ENCODE peak calls at places on chromosomes 12 and 14, in four cellular contexts. L is breast epithelium, C is testis, Q is body of pancreas. J is an unnamed sample.
A peak's percentile ranks its signal among the peaks of the same experiment; 100 is the strongest.

GRCh38 chr14:94040796-94041195 is 14.7 kb downstream of the OTUB2 start:
- DNase-seq in L (no peak), C (no peak), Q (no peak), J (no peak)

GRCh38 chr12:122872815-122873361 is 23.0 kb downstream of the VPS37B start:
- DNase-seq in L (no peak), C (no peak), Q (peak; percentile 35), J (no peak)

GRCh38 chr12:18355429-18355828 is 94.1 kb downstream of the PIK3C2G start:
- DNase-seq in L (no peak), C (no peak), Q (no peak), J (no peak)

GRCh38 chr12:65490193-65490592 is 211.7 kb downstream of the MSRB3 start:
- DNase-seq in L (no peak), C (no peak), Q (no peak), J (no peak)

GRCh38 chr14:57068511-57068910 is 200.2 kb downstream of the EXOC5 start:
- DNase-seq in L (no peak), C (no peak), Q (no peak), J (no peak)

GRCh38 chr14:37114559-37114958 is 57.8 kb downstream of the SLC25A21 start:
- DNase-seq in L (no peak), C (no peak), Q (no peak), J (no peak)

GRCh38 chr14:35336171-35337073 is 44.2 kb downstream of the PSMA6 start:
- DNase-seq in L (peak; percentile 89), C (peak; percentile 95), Q (peak; percentile 95), J (peak; percentile 98)

GRCh38 chr12:64997858-64998257 is 123.2 kb downstream of the WIF1 start:
- DNase-seq in L (no peak), C (no peak), Q (no peak), J (no peak)

GRCh38 chr14:75242546-75243273 is 35.9 kb upstream of the FOS start:
- DNase-seq in L (no peak), C (peak; percentile 50), Q (no peak), J (no peak)

GRCh38 chr14:66426451-66426850 is 59.7 kb upstream of the CCDC196 start:
- DNase-seq in L (no peak), C (no peak), Q (no peak), J (no peak)

GRCh38 chr14:24252289-24253124 is 10.1 kb upstream of the TINF2 start:
- DNase-seq in L (no peak), C (no peak), Q (no peak), J (no peak)

GRCh38 chr14:65211341-65211987 is 109.1 kb upstream of the MAX start:
- DNase-seq in L (no peak), C (no peak), Q (no peak), J (no peak)

GRCh38 chr12:120546050-120546386 is 11.9 kb downstream of the RNF10 start:
- DNase-seq in L (no peak), C (no peak), Q (no peak), J (no peak)

GRCh38 chr12:7403466-7403865 is 40.5 kb downstream of the CD163L1 start:
- DNase-seq in L (no peak), C (no peak), Q (no peak), J (no peak)

GRCh38 chr14:23171251-23171975 is 12.0 kb downstream of the SLC7A8 start:
- DNase-seq in L (no peak), C (no peak), Q (peak; percentile 31), J (no peak)

GRCh38 chr12:52645120-52645761 is 6.8 kb downstream of the KRT2 start:
- DNase-seq in L (no peak), C (no peak), Q (no peak), J (no peak)

GRCh38 chr14:74290415-74290814 is 12.3 kb downstream of the ABCD4 start:
- DNase-seq in L (no peak), C (no peak), Q (no peak), J (no peak)

GRCh38 chr12:119956047-119956446 is 33.0 kb upstream of the BICDL1 start:
- DNase-seq in L (no peak), C (peak; percentile 22), Q (no peak), J (no peak)

GRCh38 chr14:55807059-55807499 is 227.1 kb downstream of the KTN1 start:
- DNase-seq in L (peak; percentile 68), C (peak; percentile 98), Q (peak; percentile 92), J (peak; percentile 87)

GRCh38 chr14:19947413-19948090 is 16.8 kb downstream of the OR4K1 start:
- DNase-seq in L (no peak), C (no peak), Q (no peak), J (no peak)

GRCh38 chr12:130748786-130749185 is 32.7 kb upstream of the RIMBP2 start:
- DNase-seq in L (no peak), C (no peak), Q (no peak), J (no peak)

GRCh38 chr14:63045234-63045611 is at the start of gene KCNH5:
- DNase-seq in L (no peak), C (peak; percentile 64), Q (peak; percentile 22), J (no peak)

GRCh38 chr12:109739747-109740693 is 26.4 kb downstream of the FAM222A start:
- DNase-seq in L (peak; percentile 27), C (no peak), Q (peak; percentile 29), J (no peak)
- TF ChIP-seq CTCF in L (no peak), C (no peak), Q (no peak), J (no peak)

DNA sequence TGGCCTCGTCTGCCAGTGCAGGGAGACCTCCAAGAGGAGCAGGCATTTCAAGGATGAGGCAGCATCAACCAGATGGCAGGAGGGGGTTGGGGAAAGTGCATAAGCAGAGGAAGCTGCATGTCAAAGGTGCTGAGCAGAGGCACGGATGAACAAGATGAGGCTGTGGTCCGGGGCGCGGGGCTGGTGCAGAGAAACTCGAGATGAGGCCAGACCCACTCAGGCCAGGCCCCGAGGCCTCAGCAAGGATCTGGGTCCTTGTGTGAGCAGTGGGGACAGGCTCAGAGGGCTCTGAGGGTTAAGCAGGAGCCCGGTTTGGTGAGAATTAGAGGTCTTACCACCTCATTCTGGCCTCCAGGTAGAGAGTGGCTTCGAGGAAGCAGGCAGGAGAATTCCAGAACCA is 98.8 kb downstream of the DICER1 start:
- DNase-seq in L (no peak), C (no peak), Q (no peak), J (no peak)
- H3K27me3 ChIP-seq in L (no peaks in the 10 kb centered on the region), C (no peaks in the 10 kb centered on the region), Q (no peaks in the 10 kb centered on the region), J (no peaks in the 10 kb centered on the region)

GRCh38 chr12:80064269-80064668 is 35.1 kb upstream of the OTOGL start:
- DNase-seq in L (no peak), C (no peak), Q (no peak), J (no peak)
- TF ChIP-seq POLR2A in L (no peak), C (no peak), Q (no peak), J (no peak)

DNA sequence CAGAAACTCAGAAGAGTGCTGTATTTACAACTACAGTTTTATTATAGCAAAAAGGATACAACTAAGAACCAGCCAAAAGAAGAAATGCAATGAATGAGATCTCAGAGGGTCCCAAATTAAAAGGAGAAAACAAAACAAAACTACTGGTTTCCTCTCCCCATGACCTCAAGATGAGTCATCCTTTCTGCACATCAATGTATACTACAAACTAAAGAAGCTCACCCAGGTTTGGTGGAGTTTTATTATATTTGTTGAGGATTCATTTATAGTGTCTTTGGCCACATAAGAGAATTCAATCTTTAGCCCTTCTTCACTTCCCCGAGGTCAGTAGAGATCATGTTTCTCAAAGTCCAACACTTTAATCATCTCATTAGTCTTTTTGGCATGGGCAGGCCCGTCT is 210.6 kb downstream of the SLC6A15 start:
- DNase-seq in L (no peak), C (no peak), Q (no peak), J (no peak)
- TF ChIP-seq CTCF in L (no peak), C (no peak), Q (no peak), J (no peak)

DNA sequence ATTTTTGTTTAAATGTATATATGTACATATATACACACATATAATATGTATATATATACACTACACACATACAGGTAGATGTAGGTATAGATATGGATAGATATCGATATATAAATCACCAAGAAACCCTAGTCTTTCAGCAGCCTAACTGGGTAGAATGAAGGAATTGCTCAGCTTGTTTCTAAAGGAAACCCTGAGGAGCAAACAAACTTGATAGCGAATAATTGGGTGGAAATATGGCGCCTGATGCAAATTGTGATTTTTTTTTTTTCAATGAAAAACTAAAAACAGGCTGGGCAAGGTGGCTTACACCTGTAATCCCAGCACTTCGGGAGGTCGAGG is 254 bp upstream of the CCDC177 start:
- DNase-seq in L (no peak), C (no peak), Q (no peak), J (no peak)
- H3K27me3 ChIP-seq in L (peaks cover 60% of the 10 kb centered on the region), C (no peaks in the 10 kb centered on the region), Q (peaks cover 30% of the 10 kb centered on the region), J (peaks cover 3% of the 10 kb centered on the region)

GRCh38 chr12:3834774-3835173 is 38.4 kb downstream of the PARP11 start:
- DNase-seq in L (no peak), C (no peak), Q (no peak), J (no peak)

GRCh38 chr12:3832738-3833137 is 40.5 kb downstream of the PARP11 start:
- DNase-seq in L (no peak), C (no peak), Q (no peak), J (no peak)

GRCh38 chr12:3835914-3836313 is 37.3 kb downstream of the PARP11 start:
- DNase-seq in L (no peak), C (no peak), Q (no peak), J (no peak)

GRCh38 chr12:3836641-3837040 is 36.6 kb downstream of the PARP11 start:
- DNase-seq in L (no peak), C (no peak), Q (no peak), J (no peak)

GRCh38 chr12:3833670-3834310 is 39.4 kb downstream of the PARP11 start:
- DNase-seq in L (no peak), C (no peak), Q (no peak), J (peak; percentile 19)
- TF ChIP-seq POLR2A in L (no peak), C (no peak), Q (no peak), J (no peak)

DNA sequence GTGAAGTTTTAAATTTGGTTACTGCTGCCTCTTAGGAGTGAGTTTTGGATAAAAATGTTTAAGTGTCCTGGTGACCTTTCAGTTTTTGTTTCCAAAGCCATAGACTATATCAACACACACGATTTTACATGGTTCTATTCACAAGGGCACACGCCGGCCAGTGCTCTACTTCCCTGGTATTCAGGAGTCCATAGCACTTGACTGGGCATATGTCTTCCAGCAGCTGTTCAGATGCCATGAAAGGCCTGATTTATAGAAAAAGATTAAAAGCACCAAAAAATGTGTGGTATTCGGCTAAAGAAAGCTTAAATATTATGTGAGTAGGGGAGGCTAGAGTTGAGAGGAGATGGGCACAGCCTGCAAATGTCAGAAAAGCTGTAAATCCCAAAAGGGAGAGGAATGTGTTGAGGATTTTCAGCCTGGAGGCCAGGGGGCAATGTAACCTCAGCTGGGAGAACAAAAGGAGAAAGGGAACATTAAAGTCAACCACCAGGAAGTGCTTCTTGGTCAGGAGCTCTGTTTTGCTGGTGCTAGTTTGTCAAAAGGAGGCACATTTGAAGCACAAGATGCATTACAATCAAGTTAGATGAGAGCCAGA is 478.4 kb downstream of the RAD51B start:
- DNase-seq in L (no peak), C (no peak), Q (no peak), J (no peak)
- TF ChIP-seq CTCF in L (no peak), C (peak; percentile 10), Q (peak; percentile 54), J (no peak)

GRCh38 chr12:41190360-41190759 is 2.2 kb downstream of the PDZRN4 start:
- DNase-seq in L (no peak), C (peak; percentile 57), Q (no peak), J (peak; percentile 37)
- H3K27me3 ChIP-seq in L (peaks cover 36% of the 10 kb centered on the region), C (no peaks in the 10 kb centered on the region), Q (peaks cover 18% of the 10 kb centered on the region), J (no peaks in the 10 kb centered on the region)

DNA sequence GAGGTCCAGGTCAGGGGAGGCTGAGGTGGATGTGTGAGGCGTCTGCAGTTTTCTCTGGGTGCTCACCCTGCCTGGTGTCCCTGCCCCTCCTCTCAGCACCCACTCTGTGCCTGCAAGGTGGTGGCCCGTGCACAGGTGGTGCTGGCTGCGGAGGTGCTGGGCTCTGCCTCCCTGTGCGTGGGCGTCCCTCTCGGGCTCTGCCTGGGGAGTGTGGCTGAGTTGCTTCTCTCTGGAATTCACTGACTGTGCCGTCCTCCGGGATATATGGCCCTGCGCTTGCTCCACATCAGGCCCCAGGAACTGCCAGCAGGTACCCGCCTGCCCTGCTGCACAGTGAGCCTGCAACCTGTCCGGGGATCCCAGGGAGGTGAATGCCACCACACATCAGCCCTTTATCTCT is 379.1 kb downstream of the TMEM121 start:
- DNase-seq in L (no peak), C (no peak), Q (no peak), J (no peak)
- TF ChIP-seq POLR2A in L (no peak), C (no peak), Q (no peak), J (no peak)